ENCODE peak calls at places on chromosomes 16 and 17, in five cellular contexts. V is CD4-positive, alpha-beta memory T cell; Z is mucosa of descending colon; I is H9; M is endothelial cell of umbilical vein. Y is an unnamed sample.

GRCh38 chr17:63075969-63076368 is 109.9 kb downstream of the TANC2 start:
- DNase-seq in I (no peak), Z (no peak), V (no peak), M (no peak), Y (peak; percentile 38)

GRCh38 chr16:51153275-51153991 is 2.4 kb upstream of the SALL1 start:
- DNase-seq in V (no peak), Z (no peak), M (no peak), I (peak; percentile 49), Y (no peak)

GRCh38 chr16:30141750-30142149 is 18.7 kb upstream of the MAPK3 start:
- DNase-seq in M (no peak), V (no peak), Z (no peak), I (no peak), Y (no peak)

GRCh38 chr16:58127033-58127556 is 2.1 kb downstream of the CFAP20 start:
- DNase-seq in V (peak; percentile 82), Z (no peak), I (no peak), M (peak; percentile 84), Y (peak; percentile 39)

GRCh38 chr17:58187675-58188074 is 4.9 kb upstream of the EPX start:
- DNase-seq in I (no peak), V (no peak), Z (no peak), M (no peak), Y (no peak)

GRCh38 chr17:6521636-6522035 is 34.7 kb downstream of the PITPNM3 start:
- DNase-seq in I (peak; percentile 4), V (no peak), Z (no peak), M (no peak), Y (no peak)

GRCh38 chr17:76193616-76194015 is 46.7 kb downstream of the RNF157 start:
- DNase-seq in I (no peak), Z (no peak), M (no peak), V (no peak), Y (no peak)

GRCh38 chr17:39867084-39867890 is 715 bp upstream of the ZPBP2 start:
- DNase-seq in M (no peak), Z (no peak), I (no peak), V (peak; percentile 87), Y (no peak)

GRCh38 chr17:45125509-45125908 is 6.8 kb downstream of the PLCD3 start:
- DNase-seq in M (no peak), Z (no peak), V (no peak), I (no peak), Y (no peak)

GRCh38 chr17:30805944-30806456 is 18.5 kb downstream of the CRLF3 start:
- DNase-seq in V (no peak), I (no peak), M (no peak), Z (no peak), Y (no peak)

GRCh38 chr16:81752225-81752875 is 26.7 kb upstream of the PLCG2 start:
- DNase-seq in Z (peak; percentile 61), I (no peak), V (no peak), M (no peak), Y (no peak)

GRCh38 chr17:48994548-48995331 is 2.4 kb upstream of the IGF2BP1 start:
- DNase-seq in I (no peak), Z (no peak), V (no peak), M (peak; percentile 25), Y (no peak)

GRCh38 chr17:13601776-13602551 is at the start of gene HS3ST3A1:
- DNase-seq in V (no peak), I (peak; percentile 96), M (no peak), Z (peak; percentile 36), Y (peak; percentile 88)

GRCh38 chr16:81376880-81377279 is 62.1 kb downstream of the GAN start:
- DNase-seq in Z (no peak), M (peak; percentile 67), I (no peak), V (no peak), Y (peak; percentile 13)

GRCh38 chr16:30458561-30459394 is 13.1 kb upstream of the SEPHS2 start:
- DNase-seq in I (no peak), Z (peak; percentile 67), M (no peak), V (peak; percentile 85), Y (no peak)

GRCh38 chr17:29720471-29720990 is 97.8 kb upstream of the CORO6 start:
- DNase-seq in V (no peak), Z (no peak), I (no peak), M (no peak), Y (no peak)

GRCh38 chr17:39229274-39229913 is 3.6 kb upstream of the STAC2 start:
- DNase-seq in V (no peak), Z (no peak), M (no peak), I (no peak), Y (peak; percentile 49)

GRCh38 chr16:90037202-90037765 is 18.0 kb upstream of the DBNDD1 start:
- DNase-seq in M (no peak), V (no peak), I (no peak), Z (no peak), Y (no peak)

GRCh38 chr16:80784951-80785350 is 19.4 kb downstream of the CDYL2 start:
- DNase-seq in I (no peak), M (no peak), Z (no peak), V (no peak), Y (no peak)

GRCh38 chr17:34883106-34884000 is 77.9 kb downstream of the CCT6B start:
- DNase-seq in Z (no peak), M (no peak), V (no peak), I (no peak), Y (no peak)

GRCh38 chr17:15947331-15947730 is 2.4 kb downstream of the ADORA2B start:
- DNase-seq in V (no peak), M (peak; percentile 11), I (no peak), Z (peak; percentile 70), Y (no peak)

GRCh38 chr16:21526923-21527807 is 72.2 kb upstream of the METTL9 start:
- DNase-seq in I (no peak), M (no peak), Z (no peak), V (no peak), Y (no peak)

GRCh38 chr17:48068491-48068961 is 20.4 kb downstream of the NFE2L1 start:
- DNase-seq in M (no peak), V (no peak), I (peak; percentile 76), Z (no peak), Y (peak; percentile 22)

GRCh38 chr17:40864661-40865380 is 2.2 kb downstream of the KRT12 start:
- DNase-seq in M (no peak), I (no peak), Z (no peak), V (no peak), Y (no peak)

GRCh38 chr17:78276499-78276898 is 45.1 kb downstream of the TMEM235 start:
- DNase-seq in Z (no peak), M (no peak), I (no peak), V (no peak), Y (no peak)

GRCh38 chr17:82440991-82441627 is 9.4 kb downstream of the CYBC1 start:
- DNase-seq in V (no peak), Z (no peak), I (no peak), M (no peak), Y (no peak)

GRCh38 chr17:77865109-77865611 is 93.3 kb upstream of the TNRC6C start:
- DNase-seq in Z (no peak), M (no peak), V (no peak), I (no peak), Y (no peak)

GRCh38 chr16:19400709-19401108 is 17.0 kb upstream of the TMC5 start:
- DNase-seq in V (no peak), Z (no peak), M (no peak), I (peak; percentile 49), Y (no peak)

GRCh38 chr17:57356153-57356721 is 99.9 kb downstream of the MSI2 start:
- DNase-seq in I (no peak), Z (no peak), V (no peak), M (peak; percentile 3), Y (no peak)

GRCh38 chr16:31134091-31134571 is 1.4 kb downstream of the PRSS8 start:
- DNase-seq in V (no peak), M (no peak), I (no peak), Z (peak; percentile 46), Y (peak; percentile 15)

GRCh38 chr17:50052241-50052788 is 3.6 kb upstream of the ITGA3 start:
- DNase-seq in V (no peak), Z (no peak), I (peak; percentile 30), M (no peak), Y (no peak)

GRCh38 chr16:5041604-5042133 is 7.9 kb upstream of the NAGPA start:
- DNase-seq in I (no peak), Z (no peak), M (no peak), V (no peak), Y (peak; percentile 91)

GRCh38 chr16:67186550-67186950 is 2.8 kb upstream of the MATCAP1 start:
- DNase-seq in I (no peak), M (no peak), Z (no peak), V (no peak), Y (no peak)
- H3K4me1 ChIP-seq in I (peaks cover 6% of the 10 kb centered on the region), M (peaks cover 44% of the 10 kb centered on the region), Z (peaks cover 25% of the 10 kb centered on the region), V (peaks cover 29% of the 10 kb centered on the region), Y (peaks cover 26% of the 10 kb centered on the region)

DNA sequence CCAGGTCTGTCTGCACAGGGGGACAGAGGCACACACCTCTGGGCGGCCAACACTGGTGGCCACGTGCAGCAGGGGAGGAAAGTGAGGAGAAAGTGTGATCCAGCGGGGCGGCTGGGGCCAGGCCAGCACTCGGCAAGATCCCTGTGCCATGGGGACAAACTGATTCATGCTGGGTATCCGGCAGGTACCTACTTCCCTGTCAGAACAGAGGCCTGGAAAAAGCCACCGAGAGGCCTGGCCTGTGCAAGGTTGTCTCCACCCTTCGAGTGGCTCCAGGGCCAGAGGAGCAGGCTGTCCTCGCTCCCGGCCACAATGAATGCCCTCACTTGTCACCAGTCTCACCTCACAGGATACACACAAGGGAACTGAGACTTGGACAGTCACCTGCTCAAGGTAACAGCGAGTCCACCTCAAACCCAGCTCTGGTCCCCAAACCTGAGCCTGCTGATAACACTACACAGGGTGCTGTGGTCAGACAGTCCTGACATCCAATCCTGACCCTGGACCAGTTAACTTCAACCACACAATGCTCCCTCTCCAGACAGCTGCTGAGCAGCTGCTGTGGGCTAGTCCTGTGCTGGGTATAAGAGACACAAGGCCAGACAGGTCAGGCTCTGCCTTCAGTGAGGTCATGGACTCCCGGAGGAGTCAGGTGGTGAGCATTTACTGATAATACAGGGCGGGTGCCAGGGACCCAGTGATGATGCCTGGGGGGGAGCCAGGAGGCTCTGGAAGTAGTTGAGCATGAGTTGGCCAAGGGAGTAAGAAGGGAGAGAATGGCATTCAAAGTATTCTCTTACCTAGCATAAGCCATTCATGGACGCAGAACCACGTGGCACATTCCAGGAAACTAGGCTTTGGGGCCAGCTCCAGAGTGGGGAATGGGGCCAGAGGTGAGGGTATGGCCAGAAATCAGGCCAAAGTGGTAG is 53.0 kb downstream of the VAC14 start:
- DNase-seq in M (no peak), Z (no peak), I (no peak), V (no peak), Y (peak; percentile 48)
- H3K4me1 ChIP-seq in M (peaks cover 28% of the 10 kb centered on the region), Z (peaks cover 55% of the 10 kb centered on the region), I (peaks cover 7% of the 10 kb centered on the region), V (peaks cover 11% of the 10 kb centered on the region), Y (peaks cover 61% of the 10 kb centered on the region)

GRCh38 chr17:81064746-81065475 is 30.0 kb downstream of the BAIAP2 start:
- DNase-seq in I (no peak), V (no peak), M (no peak), Z (no peak), Y (peak; percentile 81)
- H3K4me1 ChIP-seq in I (no peaks in the 10 kb centered on the region), V (no peaks in the 10 kb centered on the region), M (no peaks in the 10 kb centered on the region), Z (peaks cover 13% of the 10 kb centered on the region), Y (peaks cover 37% of the 10 kb centered on the region)

GRCh38 chr17:17360087-17360730 is 57.0 kb downstream of the NT5M start:
- DNase-seq in M (no peak), I (no peak), V (no peak), Z (no peak), Y (no peak)

GRCh38 chr17:17361543-17362511 is 58.7 kb downstream of the NT5M start:
- DNase-seq in M (no peak), Z (no peak), V (no peak), I (peak; percentile 24), Y (no peak)

GRCh38 chr17:17363638-17364337 is 60.6 kb downstream of the NT5M start:
- DNase-seq in V (no peak), M (no peak), I (peak; percentile 40), Z (peak; percentile 51), Y (no peak)

GRCh38 chr17:17364338-17364667 is 61.1 kb downstream of the NT5M start:
- DNase-seq in Z (no peak), M (no peak), V (no peak), I (peak; percentile 19), Y (no peak)

GRCh38 chr17:17362531-17362930 is 59.4 kb downstream of the NT5M start:
- DNase-seq in M (no peak), I (no peak), Z (no peak), V (no peak), Y (no peak)
- H3K4me1 ChIP-seq in M (no peaks in the 10 kb centered on the region), I (no peaks in the 10 kb centered on the region), Z (no peaks in the 10 kb centered on the region), V (no peaks in the 10 kb centered on the region), Y (no peaks in the 10 kb centered on the region)